ENCODE peak calls at places on chromosomes 4 and X, in ten cellular contexts. M is Karpas-422; T is uterus; P is HCEC 1CT; E is lung microvascular endothelial cell; Y is activated naive CD4-positive, alpha-beta T cell treated with Interleukin-2 at 50 U/mL for 16 hours; K is amniotic stem cell; X is RPMI7951; R is stimulated activated CD4-positive, alpha-beta T cell treated with anti-CD3 and anti-CD28 coated beads, Interleukin-4, amount 100 ng/mL, for 24 hours; I is activated T-cell treated with anti-CD3 and anti-CD28 coated beads for 1 hour. S is an unnamed sample.

GRCh38 chr4:79678472-79679202 is 270.6 kb upstream of the GK2 start:
- DNase-seq in M (no peak), T (peak), P (no peak), E (no peak), Y (no peak), K (no peak), X (no peak), R (no peak), I (no peak), S (no peak)

GRCh38 chr4:21242163-21242562 is 541.9 kb downstream of the PACRGL start:
- DNase-seq in M (no peak), T (no peak), P (no peak), E (no peak), Y (no peak), K (no peak), X (no peak), R (no peak), I (no peak), S (no peak)

GRCh38 chrX:2888309-2888708 is 40.8 kb downstream of the ARSD start:
- DNase-seq in M (no peak), T (no peak), P (no peak), E (no peak), Y (no peak), K (no peak), X (no peak), R (no peak), I (no peak), S (no peak)

GRCh38 chrX:147183161-147183560 is 368.6 kb upstream of the CXorf51A start:
- DNase-seq in M (no peak), T (no peak), P (no peak), E (no peak), Y (no peak), K (no peak), X (no peak), R (no peak), I (no peak), S (no peak)

GRCh38 chr4:101000496-101000895 is 346.8 kb downstream of the PPP3CA start:
- DNase-seq in M (no peak), T (no peak), P (no peak), E (no peak), Y (no peak), K (no peak), X (no peak), R (no peak), I (no peak), S (no peak)

GRCh38 chr4:110196871-110197420 is 1.5 kb downstream of the ELOVL6 start:
- DNase-seq in M (peak), T (peak), P (peak), E (no peak), Y (peak), K (peak), X (no peak), R (peak), I (peak), S (peak)

GRCh38 chr4:81807927-81808672 is 336.4 kb upstream of the RASGEF1B start:
- DNase-seq in M (no peak), T (no peak), P (no peak), E (no peak), Y (no peak), K (no peak), X (no peak), R (no peak), I (no peak), S (no peak)

GRCh38 chr4:162610116-162610515 is 446.3 kb upstream of the FSTL5 start:
- DNase-seq in M (no peak), T (no peak), P (no peak), E (no peak), Y (no peak), K (no peak), X (no peak), R (no peak), I (no peak), S (no peak)

GRCh38 chrX:23764585-23764984 is 18.4 kb upstream of the SAT1 start:
- DNase-seq in M (no peak), T (no peak), P (no peak), E (no peak), Y (no peak), K (no peak), X (no peak), R (no peak), I (no peak), S (no peak)

GRCh38 chrX:154727418-154728323 is 23.2 kb downstream of the GAB3 start:
- DNase-seq in M (no peak), T (peak), P (peak), E (peak), Y (no peak), K (no peak), X (peak), R (no peak), I (no peak), S (peak)

GRCh38 chrX:153851981-153852380 is 21.6 kb upstream of the PDZD4 start:
- DNase-seq in M (no peak), T (no peak), P (no peak), E (peak), Y (no peak), K (no peak), X (no peak), R (no peak), I (no peak), S (no peak)

GRCh38 chrX:109873576-109873975 is 129.3 kb upstream of the TMEM164 start:
- DNase-seq in M (no peak), T (no peak), P (no peak), E (no peak), Y (no peak), K (no peak), X (no peak), R (no peak), I (no peak), S (no peak)

GRCh38 chr4:152075253-152075928 is 314.6 kb upstream of the GATB start:
- DNase-seq in M (no peak), T (no peak), P (no peak), E (no peak), Y (no peak), K (no peak), X (no peak), R (no peak), I (no peak), S (no peak)

GRCh38 chr4:10072420-10073017 is 44.1 kb downstream of the WDR1 start:
- DNase-seq in M (no peak), T (no peak), P (no peak), E (no peak), Y (no peak), K (no peak), X (no peak), R (no peak), I (no peak), S (no peak)

GRCh38 chrX:110614596-110614995 is 181.0 kb downstream of the CHRDL1 start:
- DNase-seq in M (no peak), T (no peak), P (no peak), E (no peak), Y (no peak), K (no peak), X (peak), R (no peak), I (no peak), S (no peak)

GRCh38 chr4:84750956-84751275 is 168.0 kb downstream of the CDS1 start:
- DNase-seq in M (no peak), T (no peak), P (no peak), E (no peak), Y (no peak), K (no peak), X (no peak), R (no peak), I (no peak), S (no peak)

GRCh38 chr4:170698334-170698733 is 608.6 kb upstream of the AADAT start:
- DNase-seq in M (no peak), T (no peak), P (no peak), E (no peak), Y (no peak), K (no peak), X (no peak), R (no peak), I (no peak), S (no peak)

GRCh38 chr4:183130328-183131155 is 31.5 kb downstream of the WWC2 start:
- DNase-seq in M (no peak), T (no peak), P (no peak), E (peak), Y (no peak), K (no peak), X (peak), R (no peak), I (no peak), S (peak)

GRCh38 chr4:102388636-102389035 is 43.4 kb upstream of the SLC39A8 start:
- DNase-seq in M (no peak), T (no peak), P (peak), E (no peak), Y (no peak), K (no peak), X (no peak), R (no peak), I (no peak), S (no peak)

GRCh38 chr4:105808459-105809041 is 86.7 kb upstream of the NPNT start:
- DNase-seq in M (no peak), T (no peak), P (peak), E (no peak), Y (no peak), K (peak), X (peak), R (no peak), I (no peak), S (no peak)

GRCh38 chrX:69229436-69229835 is 64.2 kb upstream of the PJA1 start:
- DNase-seq in M (no peak), T (peak), P (peak), E (no peak), Y (no peak), K (no peak), X (peak), R (no peak), I (no peak), S (no peak)

GRCh38 chr4:140158234-140159030 is 4.4 kb upstream of the MAML3 start:
- DNase-seq in M (peak), T (no peak), P (no peak), E (peak), Y (no peak), K (no peak), X (peak), R (no peak), I (no peak), S (peak)

GRCh38 chrX:73182502-73183114 is 32.0 kb downstream of the NAP1L2 start:
- DNase-seq in M (no peak), T (no peak), P (no peak), E (no peak), Y (no peak), K (no peak), X (no peak), R (no peak), I (no peak), S (no peak)

GRCh38 chr4:83217721-83218522 is 66.7 kb downstream of the COQ2 start:
- DNase-seq in M (peak), T (no peak), P (no peak), E (peak), Y (peak), K (no peak), X (no peak), R (peak), I (peak), S (no peak)

GRCh38 chrX:30580641-30581040 is 3.1 kb upstream of the TASL start:
- DNase-seq in M (no peak), T (no peak), P (no peak), E (no peak), Y (no peak), K (no peak), X (no peak), R (no peak), I (no peak), S (no peak)

GRCh38 chr4:103032575-103032974 is 13.1 kb upstream of the SLC9B1 start:
- DNase-seq in M (peak), T (no peak), P (no peak), E (peak), Y (no peak), K (no peak), X (peak), R (no peak), I (no peak), S (no peak)

GRCh38 chr4:55545133-55545532 is 1.6 kb downstream of the CLOCK start:
- DNase-seq in M (no peak), T (no peak), P (no peak), E (no peak), Y (no peak), K (no peak), X (no peak), R (no peak), I (no peak), S (no peak)

GRCh38 chr4:115154826-115155225 is 41.4 kb upstream of the NDST4 start:
- DNase-seq in M (no peak), T (no peak), P (no peak), E (no peak), Y (no peak), K (no peak), X (no peak), R (no peak), I (no peak), S (no peak)

GRCh38 chrX:114611018-114611619 is 27.2 kb downstream of the HTR2C start:
- DNase-seq in M (peak), T (peak), P (peak), E (peak), Y (no peak), K (peak), X (peak), R (peak), I (no peak), S (no peak)

GRCh38 chr4:25306658-25307057 is 5.9 kb upstream of the ZCCHC4 start:
- DNase-seq in M (no peak), T (no peak), P (no peak), E (no peak), Y (no peak), K (no peak), X (no peak), R (no peak), I (no peak), S (no peak)

GRCh38 chr4:185567828-185568442 is 32.6 kb upstream of the PDLIM3 start:
- DNase-seq in M (no peak), T (peak), P (no peak), E (peak), Y (no peak), K (no peak), X (peak), R (no peak), I (no peak), S (no peak)

GRCh38 chr4:30718021-30718888 is 1.9 kb upstream of the PCDH7 start:
- DNase-seq in M (no peak), T (peak), P (peak), E (peak), Y (no peak), K (peak), X (peak), R (no peak), I (no peak), S (no peak)

GRCh38 chrX:73916931-73917657 is 354.1 kb downstream of the CHIC1 start:
- DNase-seq in M (no peak), T (no peak), P (peak), E (no peak), Y (no peak), K (peak), X (peak), R (no peak), I (no peak), S (no peak)

GRCh38 chr4:121246698-121247097 is 82.6 kb upstream of the TNIP3 start:
- DNase-seq in M (no peak), T (no peak), P (no peak), E (no peak), Y (no peak), K (no peak), X (no peak), R (no peak), I (no peak), S (no peak)